ENCODE peak calls at places on chromosomes 1 and 21, in ten cellular contexts. I is CD8-positive, alpha-beta T cell; C is K562; S is GM23248; A is uterus; H is PC-3; W is right cardiac atrium; L is transverse colon; N is breast epithelium; D is heart right ventricle. Q is an unnamed sample.

GRCh38 chr1:201593200-201593828 is 54.4 kb downstream of the NAV1 start:
- DNase-seq in S (peak; percentile 98), C (no peak), D (no peak), A (peak; percentile 90), L (peak; percentile 44), N (peak; percentile 68), W (peak; percentile 67), H (peak; percentile 64), I (no peak), Q (no peak)

GRCh38 chr1:93178418-93178817 is 1.8 kb downstream of the TMED5 start:
- DNase-seq in N (no peak), I (no peak), C (peak; percentile 21), A (no peak), D (no peak), S (peak; percentile 25), L (no peak), W (no peak), H (no peak), Q (no peak)

GRCh38 chr1:65691962-65692361 is 100.7 kb upstream of the PDE4B start:
- DNase-seq in C (no peak), H (no peak), L (no peak), D (no peak), W (no peak), I (no peak), N (no peak), S (peak; percentile 11), A (no peak), Q (no peak)

GRCh38 chr1:159591981-159592380 is 4.4 kb downstream of the APCS start:
- DNase-seq in I (no peak), L (no peak), A (no peak), W (no peak), S (peak; percentile 45), D (no peak), C (no peak), H (peak; percentile 35), N (no peak), Q (no peak)

GRCh38 chr1:15660151-15660550 is 24.0 kb upstream of the PLEKHM2 start:
- DNase-seq in S (no peak), N (no peak), W (no peak), C (no peak), D (no peak), H (no peak), A (no peak), I (no peak), L (no peak), Q (no peak)

GRCh38 chr1:38721816-38722215 is 137.8 kb downstream of the RRAGC start:
- DNase-seq in W (no peak), D (no peak), C (no peak), N (no peak), L (no peak), H (no peak), I (no peak), S (no peak), A (no peak), Q (no peak)

GRCh38 chr1:184941094-184941733 is 33.1 kb downstream of the NIBAN1 start:
- DNase-seq in L (no peak), C (no peak), S (no peak), I (no peak), N (no peak), W (no peak), D (no peak), H (no peak), A (no peak), Q (no peak)

GRCh38 chr1:34155851-34156250 is 9.2 kb downstream of the CSMD2 start:
- DNase-seq in D (no peak), L (no peak), N (no peak), S (peak; percentile 42), I (no peak), W (no peak), H (no peak), C (no peak), A (no peak), Q (no peak)

GRCh38 chr1:30535595-30536325 is 187.6 kb downstream of the MATN1 start:
- DNase-seq in L (no peak), A (no peak), N (peak; percentile 6), I (no peak), S (no peak), W (no peak), H (no peak), C (no peak), D (no peak), Q (no peak)

GRCh38 chr1:66231162-66232077 is 302.5 kb upstream of the SGIP1 start:
- DNase-seq in A (no peak), W (no peak), C (no peak), I (no peak), H (peak; percentile 91), S (peak; percentile 84), N (no peak), L (no peak), D (no peak), Q (no peak)

GRCh38 chr1:205043866-205044265 is 854 bp downstream of the CNTN2 start:
- DNase-seq in N (no peak), I (no peak), D (no peak), C (no peak), A (no peak), L (no peak), H (no peak), S (no peak), W (no peak), Q (no peak)

GRCh38 chr1:9308236-9308635 is 15.5 kb downstream of the SPSB1 start:
- DNase-seq in A (no peak), S (no peak), I (no peak), H (no peak), W (no peak), C (no peak), N (no peak), D (no peak), L (no peak), Q (no peak)

GRCh38 chr1:34346128-34346527 is 169.4 kb downstream of the C1orf94 start:
- DNase-seq in L (no peak), I (no peak), N (no peak), H (no peak), W (no peak), C (no peak), D (no peak), A (no peak), S (no peak), Q (no peak)

GRCh38 chr1:832136-832535 is 91.6 kb upstream of the SAMD11 start:
- DNase-seq in I (no peak), D (no peak), C (no peak), L (no peak), H (no peak), A (no peak), W (peak; percentile 38), S (no peak), N (no peak), Q (no peak)

GRCh38 chr1:206568256-206568655 is 44.0 kb downstream of the EIF2D start:
- DNase-seq in S (peak; percentile 29), L (no peak), C (no peak), D (no peak), H (no peak), N (no peak), I (no peak), W (no peak), A (no peak), Q (no peak)

GRCh38 chr1:23283660-23284602 is 60.2 kb downstream of the HNRNPR start:
- DNase-seq in L (no peak), I (no peak), C (no peak), N (no peak), H (peak; percentile 51), S (peak; percentile 83), D (no peak), W (no peak), A (no peak), Q (no peak)

DNA sequence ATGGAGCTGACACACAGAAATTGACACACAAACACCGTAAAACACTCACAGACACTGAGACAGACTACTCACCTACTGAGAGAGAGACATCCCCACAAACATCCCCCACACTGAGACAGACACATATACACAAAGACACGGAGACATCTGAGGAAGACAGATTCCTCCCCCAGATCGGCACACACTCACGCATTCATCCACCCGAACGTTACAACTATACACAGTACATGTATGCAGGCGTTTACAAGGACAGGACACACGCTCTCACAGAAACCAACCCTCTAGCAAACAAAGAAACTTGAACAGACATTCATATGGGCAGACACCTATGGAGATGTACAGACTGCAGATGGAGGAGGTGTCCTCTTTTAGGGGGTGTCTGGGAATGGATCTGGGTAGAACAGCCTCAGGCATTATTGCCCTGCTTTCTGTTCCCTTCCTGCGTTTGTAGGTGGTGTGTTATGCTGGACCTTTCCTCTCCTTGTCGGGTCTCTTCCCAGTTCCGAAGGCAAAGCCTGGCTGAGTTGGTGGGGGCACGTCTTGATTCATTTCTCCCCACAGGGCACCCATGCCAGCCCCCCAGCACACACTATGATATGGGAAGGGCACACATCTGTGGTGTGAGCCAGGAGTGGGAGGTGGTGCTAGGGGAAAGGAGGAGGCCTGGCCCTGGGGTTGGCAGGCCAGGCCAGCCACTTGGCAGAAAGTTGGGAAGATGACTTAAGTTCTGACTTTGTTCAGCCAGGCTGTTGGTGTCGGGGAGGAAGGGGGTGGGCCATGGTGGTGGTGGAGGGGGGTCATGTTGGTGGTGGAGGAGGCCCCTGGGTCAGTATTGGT is 1.5 kb downstream of the KIRREL1 start:
- DNase-seq in H (peak; percentile 35), D (no peak), L (peak; percentile 20), N (peak; percentile 47), A (peak; percentile 56), W (peak; percentile 73), C (no peak), I (no peak), S (peak; percentile 77), Q (no peak)
- H3K27ac ChIP-seq in H (no peak overlapping the region), D (peak overlapping the region; percentile 94), L (peak overlapping the region; percentile 92), N (peak overlapping the region; percentile 91), A (peak overlapping the region; percentile 97), W (peak overlapping the region; percentile 21), C (no peak overlapping the region), I (no peak overlapping the region), S (peak overlapping the region; percentile 72), Q (no peak overlapping the region)

DNA sequence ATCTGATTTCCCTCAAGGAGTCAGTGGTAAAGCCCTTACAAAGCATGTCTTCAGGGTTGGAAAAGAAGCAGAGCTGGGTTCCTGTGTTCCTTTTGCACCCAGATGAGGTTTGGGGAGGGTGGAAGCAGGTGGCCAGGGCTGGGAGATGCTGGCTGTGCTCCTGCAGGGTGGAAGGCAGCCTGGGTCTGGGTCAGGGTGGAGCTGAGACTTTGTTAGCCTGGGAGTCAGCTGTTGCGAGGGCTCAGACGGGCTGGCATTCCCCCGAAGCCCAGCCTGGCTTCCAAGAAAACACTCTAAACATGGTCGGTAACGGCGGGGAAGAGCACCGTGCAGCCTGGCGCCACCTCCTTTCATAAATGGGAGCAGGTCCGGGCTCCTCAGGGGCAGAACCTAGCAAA is 43.7 kb upstream of the EPS8L3 start:
- DNase-seq in S (no peak), H (no peak), L (no peak), W (no peak), D (no peak), A (no peak), C (no peak), N (no peak), I (no peak), Q (no peak)
- H3K27ac ChIP-seq in S (no peak overlapping the region), H (no peak overlapping the region), L (peak overlapping the region; percentile 19), W (no peak overlapping the region), D (no peak overlapping the region), A (no peak overlapping the region), C (no peak overlapping the region), N (no peak overlapping the region), I (no peak overlapping the region), Q (no peak overlapping the region)

GRCh38 chr1:217540321-217540720 is 90.6 kb downstream of the GPATCH2 start:
- DNase-seq in L (no peak), D (no peak), I (no peak), N (no peak), S (no peak), H (no peak), C (no peak), A (no peak), W (no peak), Q (no peak)
- H3K27ac ChIP-seq in L (no peak overlapping the region), D (no peak overlapping the region), I (no peak overlapping the region), N (no peak overlapping the region), S (no peak overlapping the region), H (no peak overlapping the region), C (no peak overlapping the region), A (no peak overlapping the region), W (no peak overlapping the region), Q (no peak overlapping the region)

GRCh38 chr21:34801519-34802132 is 132.8 kb downstream of the CLIC6 start:
- DNase-seq in S (no peak), W (no peak), C (peak; percentile 40), I (no peak), A (no peak), L (no peak), D (no peak), N (no peak), H (peak; percentile 30), Q (no peak)
- H3K27ac ChIP-seq in S (peak overlapping the region; percentile 87), W (no peak overlapping the region), C (no peak overlapping the region), I (no peak overlapping the region), A (no peak overlapping the region), L (no peak overlapping the region), D (no peak overlapping the region), N (peak overlapping the region; percentile 5), H (no peak overlapping the region), Q (no peak overlapping the region)

Q was measured in substantia nigra.